ENCODE peak calls at places on chromosomes 4 and X, in six cellular contexts. C is IMR-90, Z is mesenchymal stem cell, D is H9, M is neuronal stem cell, U is H1. E is an unnamed sample.

GRCh38 chr4:118869808-118870342 is 18.8 kb upstream of the SYNPO2 start:
- DNase-seq in U (no peak), M (no peak), C (peak; percentile 63), Z (peak; percentile 32), D (no peak), E (no peak)

GRCh38 chr4:79446145-79446544 is 38.1 kb upstream of the GK2 start:
- DNase-seq in C (no peak), Z (no peak), U (no peak), D (no peak), M (no peak), E (no peak)

GRCh38 chrX:53746718-53747117 is 60.2 kb upstream of the HUWE1 start:
- DNase-seq in U (no peak), C (no peak), Z (no peak), M (no peak), D (no peak), E (no peak)

GRCh38 chrX:17414839-17415238 is 39.8 kb downstream of the NHS start:
- DNase-seq in C (no peak), Z (no peak), M (no peak), U (peak; percentile 52), D (peak; percentile 42), E (peak; percentile 87)

GRCh38 chrX:108036298-108036973 is 8.4 kb upstream of the VSIG1 start:
- DNase-seq in C (peak; percentile 93), D (no peak), U (no peak), M (no peak), Z (peak; percentile 68), E (peak; percentile 3)

GRCh38 chr4:53702334-53703266 is 111.3 kb upstream of the LNX1 start:
- DNase-seq in C (peak; percentile 77), D (peak; percentile 49), U (peak; percentile 49), M (no peak), Z (peak; percentile 87), E (no peak)

GRCh38 chr4:156931267-156931666 is 40.3 kb downstream of the PDGFC start:
- DNase-seq in C (peak; percentile 86), Z (peak; percentile 89), M (no peak), D (no peak), U (no peak), E (no peak)

GRCh38 chr4:37960679-37961078 is 481 bp downstream of the PTTG2 start:
- DNase-seq in Z (no peak), C (no peak), D (no peak), M (no peak), U (no peak), E (no peak)

GRCh38 chrX:42131856-42132255 is 208.5 kb upstream of the CASK start:
- DNase-seq in Z (no peak), D (no peak), U (no peak), C (no peak), M (no peak), E (no peak)

GRCh38 chrX:21529771-21530170 is 128.4 kb downstream of the KLHL34 start:
- DNase-seq in Z (no peak), M (no peak), U (no peak), C (peak; percentile 59), D (no peak), E (no peak)

GRCh38 chr4:7588002-7588401 is 153.3 kb upstream of the PSAPL1 start:
- DNase-seq in C (no peak), U (no peak), M (no peak), D (no peak), Z (no peak), E (no peak)

GRCh38 chr4:157005193-157005592 is 33.6 kb upstream of the PDGFC start:
- DNase-seq in Z (no peak), C (no peak), D (no peak), U (no peak), M (no peak), E (no peak)

GRCh38 chrX:12972239-12972638 is 2.7 kb upstream of the TMSB4X start:
- DNase-seq in M (no peak), D (no peak), C (no peak), Z (no peak), U (no peak), E (no peak)

GRCh38 chrX:12972867-12973560 is 1.9 kb upstream of the TMSB4X start:
- DNase-seq in C (no peak), U (no peak), M (no peak), D (no peak), Z (no peak), E (no peak)

GRCh38 chrX:12973561-12974216 is 1.2 kb upstream of the TMSB4X start:
- DNase-seq in Z (no peak), U (no peak), C (no peak), M (no peak), D (no peak), E (no peak)

GRCh38 chrX:12970691-12971202 is 4.2 kb upstream of the TMSB4X start:
- DNase-seq in U (no peak), Z (peak; percentile 72), C (peak; percentile 75), D (peak; percentile 65), M (no peak), E (peak; percentile 78)

GRCh38 chrX:12971282-12972003 is 3.5 kb upstream of the TMSB4X start:
- DNase-seq in D (no peak), Z (no peak), U (no peak), C (no peak), M (no peak), E (no peak)
- H3K27ac ChIP-seq in D (no peak overlapping the region), Z (no peak overlapping the region), U (no peak overlapping the region), C (peak overlapping the region; percentile 38), M (no peak overlapping the region), E (no peak overlapping the region)

GRCh38 chr4:42488554-42488953 is 91.3 kb downstream of the SHISA3 start:
- DNase-seq in U (no peak), Z (no peak), M (no peak), C (no peak), D (no peak), E (peak; percentile 48)

GRCh38 chr4:42490015-42490414 is 92.7 kb downstream of the SHISA3 start:
- DNase-seq in U (no peak), C (no peak), M (no peak), Z (no peak), D (no peak), E (no peak)

GRCh38 chr4:42487230-42487629 is 89.9 kb downstream of the SHISA3 start:
- DNase-seq in Z (no peak), D (no peak), C (no peak), M (no peak), U (no peak), E (no peak)

GRCh38 chr4:42488114-42488513 is 90.8 kb downstream of the SHISA3 start:
- DNase-seq in U (no peak), C (no peak), Z (no peak), D (no peak), M (no peak), E (no peak)

GRCh38 chr4:42489095-42489494 is 91.8 kb downstream of the SHISA3 start:
- DNase-seq in D (no peak), Z (no peak), C (no peak), M (no peak), U (no peak), E (no peak)
- H3K4me1 ChIP-seq in D (peaks cover 17% of the 10 kb centered on the region), Z (no peaks in the 10 kb centered on the region), C (peaks cover 2% of the 10 kb centered on the region), M (no peaks in the 10 kb centered on the region), U (peaks cover 19% of the 10 kb centered on the region), E (peaks cover 10% of the 10 kb centered on the region)

DNA sequence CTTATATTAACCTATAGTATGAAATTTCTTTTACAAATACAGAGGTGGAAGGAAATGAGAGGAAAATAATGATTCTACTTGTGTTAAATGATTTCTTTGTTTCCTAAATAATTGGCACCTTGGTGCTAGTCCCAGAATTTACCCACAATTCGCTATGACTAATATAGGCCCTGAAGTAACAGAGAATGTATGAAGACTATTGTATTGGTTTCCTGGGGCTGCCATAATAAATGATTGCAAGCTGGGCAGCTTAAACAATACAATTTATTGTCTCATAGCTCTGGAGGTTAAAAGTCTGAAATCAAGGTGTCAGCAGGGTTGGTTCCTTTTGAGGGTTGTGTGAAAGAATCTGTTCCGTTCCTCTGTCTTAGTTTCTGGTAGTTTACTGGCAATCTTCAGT is 74.8 kb upstream of the GPRIN3 start:
- DNase-seq in Z (no peak), C (no peak), M (no peak), D (no peak), U (no peak), E (no peak)
- H2BK15ac ChIP-seq in Z (no peak overlapping the region), C (no peak overlapping the region), M (no peak overlapping the region), D (no peak overlapping the region), U (no peak overlapping the region), E (no peak overlapping the region)

GRCh38 chrX:19566359-19567141 is 51.2 kb upstream of the MAP3K15 start:
- DNase-seq in C (peak; percentile 69), D (no peak), U (no peak), M (no peak), Z (peak; percentile 57), E (peak; percentile 81)
- H3K27ac ChIP-seq in C (peak overlapping the region; percentile 93), D (no peak overlapping the region), U (peak overlapping the region; percentile 15), M (no peak overlapping the region), Z (no peak overlapping the region), E (peak overlapping the region; percentile 17)

GRCh38 chr4:41602113-41602512 is 64.2 kb downstream of the LIMCH1 start:
- DNase-seq in Z (no peak), U (no peak), C (no peak), D (no peak), M (no peak), E (no peak)
- H3K4me1 ChIP-seq in Z (no peaks in the 10 kb centered on the region), U (no peaks in the 10 kb centered on the region), C (no peaks in the 10 kb centered on the region), D (no peaks in the 10 kb centered on the region), M (peaks cover 23% of the 10 kb centered on the region), E (no peaks in the 10 kb centered on the region)

DNA sequence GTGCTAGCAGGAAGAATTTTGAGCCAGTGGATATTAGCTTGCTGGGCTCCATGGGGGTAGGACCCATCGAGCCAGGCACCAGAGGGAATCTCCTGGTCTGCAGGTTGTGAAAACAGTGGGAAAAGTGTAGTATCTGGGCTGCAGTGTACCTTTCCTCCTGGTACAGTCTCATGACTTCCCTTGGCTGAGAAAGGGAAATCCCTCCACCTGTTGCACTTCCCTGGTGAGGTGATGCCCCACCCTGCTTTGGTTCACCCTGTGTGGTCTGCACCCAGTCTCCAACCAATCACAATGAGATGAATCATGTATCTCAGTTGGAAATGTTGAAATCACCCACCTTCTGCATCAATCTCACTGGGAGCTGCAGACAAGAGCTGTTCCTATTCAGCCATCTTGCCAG is 341.4 kb upstream of the IRS4 start:
- DNase-seq in Z (no peak), D (no peak), C (no peak), U (no peak), M (no peak), E (no peak)
- H2BK15ac ChIP-seq in Z (no peak overlapping the region), D (no peak overlapping the region), C (no peak overlapping the region), U (no peak overlapping the region), M (no peak overlapping the region), E (no peak overlapping the region)

GRCh38 chr4:41430796-41431195 is 107.2 kb upstream of the LIMCH1 start:
- DNase-seq in C (no peak), M (no peak), D (no peak), U (no peak), Z (no peak), E (no peak)

GRCh38 chr4:41432889-41433288 is 105.1 kb upstream of the LIMCH1 start:
- DNase-seq in M (peak; percentile 75), U (no peak), D (peak; percentile 55), Z (peak; percentile 87), C (peak; percentile 8), E (peak; percentile 99)

GRCh38 chr4:41428941-41429669 is 108.9 kb upstream of the LIMCH1 start:
- DNase-seq in M (no peak), U (no peak), Z (no peak), D (no peak), C (no peak), E (no peak)

GRCh38 chr4:41433361-41433760 is 104.6 kb upstream of the LIMCH1 start:
- DNase-seq in C (no peak), D (no peak), U (no peak), Z (no peak), M (no peak), E (no peak)

GRCh38 chr4:41432219-41432618 is 105.7 kb upstream of the LIMCH1 start:
- DNase-seq in U (no peak), Z (no peak), C (no peak), D (no peak), M (no peak), E (no peak)
- H3K27ac ChIP-seq in U (no peak overlapping the region), Z (no peak overlapping the region), C (no peak overlapping the region), D (no peak overlapping the region), M (peak overlapping the region; percentile 75), E (peak overlapping the region; percentile 17)

GRCh38 chr4:3482707-3483106 is 19.6 kb downstream of the DOK7 start:
- DNase-seq in D (no peak), M (no peak), Z (no peak), U (no peak), C (no peak), E (no peak)
- H3K4me1 ChIP-seq in D (peaks cover 4% of the 10 kb centered on the region), M (peaks cover 60% of the 10 kb centered on the region), Z (peaks cover 77% of the 10 kb centered on the region), U (peaks cover 37% of the 10 kb centered on the region), C (no peaks in the 10 kb centered on the region), E (peaks cover 13% of the 10 kb centered on the region)

E was measured in mesendoderm.